ENCODE peak calls at places on chromosomes 5 and 9, in nine cellular contexts. L is tibial nerve; Q is CD8-positive, alpha-beta T cell; V is PC-3; O is GM13976; P is SK-N-SH; A is A549; E is body of pancreas; K is IMR-90. F is an unnamed sample.

GRCh38 chr5:141637693-141638419 is 1.1 kb downstream of the RELL2 start:
- DNase-seq in V (no peak), L (no peak), P (peak), A (no peak), Q (peak), O (peak), E (peak), K (peak), F (peak)

GRCh38 chr5:55223219-55223987 is 3.7 kb downstream of the MCIDAS start:
- DNase-seq in L (no peak), K (no peak), V (no peak), P (peak), A (no peak), O (peak), E (no peak), Q (no peak), F (no peak)

GRCh38 chr5:64958757-64959391 is 190.1 kb downstream of the CWC27 start:
- DNase-seq in V (peak), L (no peak), O (no peak), K (peak), Q (no peak), A (no peak), E (no peak), P (peak), F (peak)

GRCh38 chr9:112176410-112177010 is 1.4 kb upstream of the SUSD1 start:
- DNase-seq in Q (no peak), O (no peak), L (no peak), E (no peak), P (no peak), A (no peak), V (no peak), K (no peak), F (no peak)

GRCh38 chr5:109455598-109456096 is 45.9 kb upstream of the PJA2 start:
- DNase-seq in L (no peak), V (peak), O (peak), K (peak), Q (no peak), P (peak), A (peak), E (peak), F (peak)

GRCh38 chr5:8399471-8399870 is 530.5 kb downstream of the MTRR start:
- DNase-seq in Q (no peak), A (no peak), L (no peak), E (no peak), O (no peak), P (no peak), V (no peak), K (no peak), F (no peak)

GRCh38 chr5:82396871-82397514 is 118.8 kb upstream of the RPS23 start:
- DNase-seq in Q (no peak), A (peak), P (peak), E (peak), L (peak), O (no peak), V (peak), K (peak), F (peak)

GRCh38 chr5:93874491-93874890 is 133.1 kb upstream of the POU5F2 start:
- DNase-seq in E (no peak), L (no peak), O (no peak), P (no peak), A (no peak), Q (no peak), V (no peak), K (peak), F (no peak)

GRCh38 chr9:77304543-77304942 is 127.2 kb downstream of the VPS13A start:
- DNase-seq in L (no peak), K (peak), Q (no peak), E (no peak), A (no peak), V (no peak), P (no peak), O (no peak), F (no peak)

GRCh38 chr9:36031774-36032565 is 4.7 kb upstream of the RECK start:
- DNase-seq in P (no peak), O (no peak), V (no peak), Q (no peak), E (no peak), A (no peak), K (no peak), L (no peak), F (no peak)

GRCh38 chr5:128674837-128675446 is 136.9 kb upstream of the FBN2 start:
- DNase-seq in E (peak), K (peak), A (peak), V (peak), P (peak), L (no peak), O (peak), Q (no peak), F (peak)

GRCh38 chr9:16526380-16526779 is 344.1 kb downstream of the BNC2 start:
- DNase-seq in L (no peak), E (no peak), Q (no peak), P (no peak), K (peak), V (peak), A (no peak), O (no peak), F (peak)

GRCh38 chr9:71793386-71794105 is 25.2 kb upstream of the CEMIP2 start:
- DNase-seq in V (peak), A (no peak), L (no peak), P (no peak), K (peak), Q (no peak), E (no peak), O (no peak), F (no peak)

DNA sequence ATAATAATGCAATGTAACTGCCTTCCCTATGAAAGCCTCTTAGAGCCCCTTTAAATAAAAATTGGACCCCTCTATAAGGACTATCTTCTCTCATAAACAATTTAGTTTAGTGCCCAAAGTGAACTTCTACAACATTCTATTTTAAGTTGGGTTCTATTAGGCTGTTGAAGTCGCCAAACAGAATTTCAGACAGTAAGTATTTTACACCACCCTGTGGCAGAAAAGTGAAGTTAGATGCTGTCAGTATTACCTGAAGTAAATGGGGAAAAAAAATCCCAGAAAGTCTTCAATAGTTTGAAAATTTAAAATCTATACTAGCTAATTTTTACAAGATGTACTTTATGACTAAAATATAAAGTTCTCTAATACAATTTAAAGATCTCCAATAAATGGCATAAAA is 29.5 kb downstream of the CAAP1 start:
- DNase-seq in K (peak), L (no peak), O (no peak), Q (no peak), E (no peak), P (peak), A (peak), V (peak), F (peak)
- TF ChIP-seq CTCF in K (peak), L (no peak), O (no peak), Q (no peak), E (no peak), P (peak), A (peak), V (peak), F (peak)

DNA sequence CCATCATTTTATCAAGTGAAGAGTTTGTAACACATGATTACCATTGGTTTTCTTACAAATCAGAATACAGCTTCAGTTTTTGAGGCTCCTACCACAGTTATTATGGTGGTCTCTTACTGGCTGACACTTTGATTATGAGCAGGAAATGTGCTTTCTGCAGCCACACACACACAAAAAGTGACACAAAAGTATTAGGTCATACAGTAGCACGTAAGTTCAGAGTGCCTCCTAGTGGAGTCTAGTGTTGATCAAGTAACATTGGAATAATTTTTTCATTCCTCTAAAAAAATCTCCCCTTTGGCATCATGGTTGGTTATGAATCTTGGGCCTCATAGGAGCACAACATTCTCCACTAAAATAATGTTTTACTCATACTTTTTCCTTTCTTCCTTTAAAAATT is 37.6 kb downstream of the PAM start:
- DNase-seq in V (peak), A (peak), K (no peak), O (no peak), P (no peak), L (no peak), Q (no peak), E (no peak), F (no peak)
- TF ChIP-seq CTCF in V (peak), A (peak), K (peak), O (no peak), P (peak), L (no peak), Q (no peak), E (peak), F (no peak)

GRCh38 chr5:181218795-181219124 is 4.3 kb upstream of the TRIM41 start:
- DNase-seq in K (no peak), L (no peak), A (no peak), O (no peak), P (no peak), E (no peak), Q (no peak), V (no peak), F (no peak)

GRCh38 chr5:181215997-181216982 is 6.8 kb upstream of the TRIM41 start:
- DNase-seq in V (peak), A (peak), Q (no peak), L (no peak), O (no peak), P (no peak), E (no peak), K (no peak), F (no peak)

GRCh38 chr5:181219262-181220177 is 3.6 kb upstream of the TRIM41 start:
- DNase-seq in L (no peak), E (no peak), O (no peak), A (no peak), K (no peak), V (no peak), Q (no peak), P (no peak), F (no peak)

GRCh38 chr5:181217805-181218065 is 5.3 kb upstream of the TRIM41 start:
- DNase-seq in A (no peak), P (no peak), O (no peak), Q (no peak), E (peak), K (no peak), V (no peak), L (no peak), F (no peak)

GRCh38 chr5:181217111-181217804 is 5.8 kb upstream of the TRIM41 start:
- DNase-seq in E (peak), O (peak), Q (peak), V (peak), P (peak), L (no peak), A (peak), K (peak), F (peak)
- TF ChIP-seq CTCF in E (peak), O (no peak), Q (no peak), V (no peak), P (peak), L (no peak), A (no peak), K (no peak), F (no peak)

DNA sequence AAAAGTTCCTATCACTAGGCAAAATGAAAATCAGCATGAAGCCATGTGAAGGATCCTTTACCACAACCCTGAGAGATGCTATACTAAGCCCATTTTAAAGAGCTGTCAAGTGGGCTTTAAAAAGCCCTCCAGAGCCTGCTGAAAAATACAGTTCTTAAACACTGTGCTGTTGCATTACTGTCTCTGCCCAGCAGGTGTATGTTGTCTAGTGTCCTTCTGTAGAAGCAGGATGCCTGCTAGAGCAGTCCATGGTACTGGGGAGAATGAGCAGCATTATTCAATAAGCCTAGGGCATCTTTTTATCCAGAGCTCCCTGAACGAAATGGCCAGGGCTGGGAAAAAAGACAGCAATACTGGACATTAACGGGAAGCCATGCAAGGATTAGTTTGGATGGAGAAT is 126.2 kb upstream of the PLCXD3 start:
- DNase-seq in O (no peak), L (no peak), K (peak), P (peak), A (peak), E (no peak), Q (no peak), V (peak), F (no peak)
- TF ChIP-seq CTCF in O (no peak), L (no peak), K (peak), P (peak), A (no peak), E (no peak), Q (no peak), V (peak), F (no peak)

GRCh38 chr5:103434057-103434456 is 128.5 kb downstream of the NUDT12 start:
- DNase-seq in P (no peak), A (no peak), E (no peak), L (no peak), O (no peak), K (no peak), V (no peak), Q (no peak), F (no peak)
- TF ChIP-seq CTCF in P (no peak), A (no peak), E (no peak), L (no peak), O (no peak), K (no peak), V (no peak), Q (no peak), F (no peak)